ENCODE peak calls at places on chromosomes 13 and 19, in five cellular contexts. W is foreskin keratinocyte; E is fibroblast of lung; L is CD8-positive, alpha-beta T cell; O is esophagus squamous epithelium. G is an unnamed sample. For H3K4me1, the result is how much of the 10 kb centered on the place peaks cover.

GRCh38 chr19:14107581-14108461 is 9.7 kb downstream of the PRKACA start:
- DNase-seq in L (no peak), O (no peak), W (no peak), E (peak), G (no peak)

GRCh38 chr19:1725100-1726064 is 27.9 kb upstream of the ONECUT3 start:
- DNase-seq in O (no peak), L (peak), E (peak), W (no peak), G (no peak)

GRCh38 chr13:31923134-31923763 is 108.3 kb upstream of the FRY start:
- DNase-seq in O (no peak), L (no peak), W (no peak), E (no peak), G (no peak)

GRCh38 chr19:49420227-49420626 is 3.0 kb downstream of the PTH2 start:
- DNase-seq in L (no peak), E (no peak), O (no peak), W (no peak), G (no peak)

GRCh38 chr13:98783856-98784478 is 31.5 kb upstream of the SLC15A1 start:
- DNase-seq in W (no peak), L (no peak), E (no peak), O (no peak), G (no peak)

GRCh38 chr19:50460161-50460765 is 16.0 kb upstream of the EMC10 start:
- DNase-seq in W (no peak), E (peak), L (no peak), O (no peak), G (no peak)

GRCh38 chr13:42946927-42947326 is 45.1 kb downstream of the EPSTI1 start:
- DNase-seq in E (peak), W (no peak), L (no peak), O (no peak), G (no peak)

GRCh38 chr19:42349378-42350107 is 24.1 kb downstream of the MEGF8 start:
- DNase-seq in E (no peak), L (no peak), O (no peak), W (no peak), G (no peak)

GRCh38 chr13:29743229-29743786 is 107.1 kb downstream of the UBL3 start:
- DNase-seq in L (no peak), W (no peak), E (peak), O (no peak), G (no peak)

GRCh38 chr13:24203726-24204295 is 43.3 kb downstream of the SPATA13 start:
- DNase-seq in L (no peak), W (no peak), E (no peak), O (no peak), G (no peak)

DNA sequence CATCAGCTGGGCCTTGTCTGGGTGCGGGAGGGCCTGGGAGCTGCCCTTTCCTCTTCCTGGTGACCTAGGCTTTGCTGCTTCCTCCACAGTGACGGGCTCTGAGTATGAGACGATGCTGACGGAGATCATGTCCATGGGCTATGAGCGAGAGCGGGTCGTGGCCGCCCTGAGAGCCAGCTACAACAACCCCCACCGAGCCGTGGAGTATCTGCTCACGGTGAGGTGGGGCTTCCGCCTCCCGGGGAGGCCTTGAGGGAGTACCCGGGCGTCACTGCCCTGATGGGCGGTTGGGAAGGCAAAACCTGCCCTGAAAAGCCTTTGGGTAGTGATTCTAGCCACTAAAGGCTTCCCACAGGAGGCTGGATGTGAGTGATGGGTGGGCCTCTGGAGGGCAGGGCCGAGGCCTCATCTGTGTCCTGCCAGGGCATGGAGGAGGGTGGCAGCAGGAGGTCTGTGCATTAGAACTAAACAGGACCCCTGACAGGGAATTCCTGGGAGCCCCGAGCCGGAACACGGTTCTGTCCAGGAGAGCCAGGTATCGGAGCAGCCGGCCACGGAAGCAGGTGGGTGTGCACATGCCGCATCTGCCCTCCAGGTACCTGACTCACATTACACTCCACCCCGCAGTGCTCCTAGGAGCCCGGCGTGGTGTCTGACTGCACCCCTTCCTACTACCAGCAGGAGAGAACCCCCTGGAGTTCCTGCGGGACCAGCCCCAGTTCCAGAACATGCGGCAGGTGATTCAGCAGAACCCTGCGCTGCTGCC is 3.1 kb downstream of the RAD23A start:
- DNase-seq in L (no peak), O (no peak), W (no peak), E (no peak), G (no peak)
- H3K4me1 ChIP-seq in L (under half), O (under half), W (under half), E (under half), G (under half)

GRCh38 chr13:91383836-91384235 is 14.6 kb upstream of the GPC5 start:
- DNase-seq in O (no peak), E (no peak), W (no peak), L (no peak), G (no peak)

GRCh38 chr13:91384891-91385290 is 13.5 kb upstream of the GPC5 start:
- DNase-seq in O (no peak), W (no peak), L (no peak), E (no peak), G (no peak)

GRCh38 chr13:91381371-91381770 is 17.1 kb upstream of the GPC5 start:
- DNase-seq in W (no peak), O (no peak), L (no peak), E (peak), G (no peak)
- TF ChIP-seq CTCF in W (peak), O (no peak), L (no peak), E (peak), G (no peak)

DNA sequence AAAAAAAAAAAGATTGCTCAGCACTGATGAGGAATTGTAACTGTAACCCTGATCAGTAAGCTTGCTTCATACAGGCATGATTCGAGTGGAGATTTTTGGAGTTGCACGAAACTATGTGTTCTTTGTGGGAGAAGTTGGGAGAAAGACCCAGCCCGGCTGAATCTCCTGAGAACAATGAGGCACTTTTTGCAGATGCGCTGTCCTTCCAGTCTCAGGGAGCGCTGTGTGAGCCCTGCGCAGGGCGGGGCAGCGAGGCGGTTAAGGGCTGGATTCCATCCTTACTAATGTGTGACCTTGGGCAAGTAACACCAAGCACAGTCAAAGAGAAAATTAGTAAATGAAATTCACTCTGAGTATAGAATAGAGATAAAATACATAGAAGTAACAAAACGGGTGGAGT is 76.9 kb downstream of the SIPA1L3 start:
- DNase-seq in O (no peak), L (no peak), W (no peak), E (peak), G (no peak)
- H3K4me1 ChIP-seq in O (under half), L (under half), W (under half), E (under half), G (under half)

GRCh38 chr19:30310806-30311121 is 61.4 kb upstream of the ZNF536 start:
- DNase-seq in E (no peak), W (no peak), O (no peak), L (no peak), G (no peak)

GRCh38 chr19:30311911-30312310 is 60.3 kb upstream of the ZNF536 start:
- DNase-seq in E (no peak), W (no peak), L (no peak), O (no peak), G (no peak)

GRCh38 chr19:30314056-30314804 is 58.0 kb upstream of the ZNF536 start:
- DNase-seq in E (no peak), L (no peak), O (no peak), W (no peak), G (no peak)

GRCh38 chr19:30313353-30313750 is 58.8 kb upstream of the ZNF536 start:
- DNase-seq in L (no peak), W (no peak), O (no peak), E (no peak), G (no peak)

DNA sequence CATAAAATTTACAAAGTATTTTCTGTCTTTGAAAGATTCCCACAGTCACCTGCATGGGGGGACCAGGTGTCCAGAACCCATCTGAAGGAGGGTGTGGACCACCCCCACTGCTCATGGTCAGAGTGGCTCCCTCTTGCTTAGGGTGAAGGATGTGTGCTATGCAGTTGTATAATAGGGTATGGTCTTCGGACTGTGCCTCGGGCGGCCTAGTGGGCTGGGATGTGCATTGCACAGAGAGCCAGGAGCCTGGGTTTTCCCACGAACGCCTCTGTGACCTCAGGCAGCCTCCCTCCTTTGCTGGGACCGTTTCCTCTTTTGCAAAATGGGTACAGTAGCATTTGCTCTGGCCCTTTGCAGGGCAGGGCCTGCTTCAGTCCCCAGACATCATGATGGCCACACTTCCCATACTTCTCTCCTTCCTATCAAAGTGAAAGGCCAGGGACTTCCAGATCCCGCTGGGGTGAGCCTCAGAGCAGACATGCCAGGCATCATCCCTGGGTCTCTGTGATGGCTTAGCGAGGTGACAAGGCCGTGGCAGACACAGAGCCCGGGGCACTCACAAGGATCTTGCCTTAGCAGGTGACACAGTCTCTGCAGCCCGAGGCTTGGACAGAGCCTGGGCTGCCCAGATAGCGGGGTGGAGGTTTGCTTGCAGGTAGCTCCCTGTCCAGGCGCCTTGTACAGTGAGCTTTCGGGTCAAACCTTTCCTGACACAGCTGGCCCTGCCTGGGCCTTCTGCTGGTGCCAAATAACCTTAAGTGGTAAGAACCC is 59.4 kb upstream of the ZNF536 start:
- DNase-seq in O (no peak), W (no peak), L (no peak), E (no peak), G (no peak)
- TF ChIP-seq CTCF in O (no peak), W (no peak), L (no peak), E (no peak), G (no peak)

GRCh38 chr13:46668906-46669525 is 116.0 kb downstream of the LRCH1 start:
- DNase-seq in E (no peak), O (no peak), W (no peak), L (no peak), G (no peak)
- H3K4me1 ChIP-seq in E (under half), O (under half), W (under half), L (under half), G (under half)

GRCh38 chr13:94708971-94709614 is 3.3 kb downstream of the SOX21 start:
- DNase-seq in L (no peak), W (no peak), E (no peak), O (no peak), G (no peak)

GRCh38 chr13:94710081-94710809 is 2.1 kb downstream of the SOX21 start:
- DNase-seq in O (no peak), E (no peak), L (no peak), W (no peak), G (no peak)

GRCh38 chr13:94711561-94712286 is 621 bp downstream of the SOX21 start:
- DNase-seq in O (no peak), W (no peak), E (peak), L (no peak), G (no peak)

GRCh38 chr13:94712287-94712811 is at the start of gene SOX21:
- DNase-seq in E (no peak), L (no peak), O (no peak), W (no peak), G (no peak)

DNA sequence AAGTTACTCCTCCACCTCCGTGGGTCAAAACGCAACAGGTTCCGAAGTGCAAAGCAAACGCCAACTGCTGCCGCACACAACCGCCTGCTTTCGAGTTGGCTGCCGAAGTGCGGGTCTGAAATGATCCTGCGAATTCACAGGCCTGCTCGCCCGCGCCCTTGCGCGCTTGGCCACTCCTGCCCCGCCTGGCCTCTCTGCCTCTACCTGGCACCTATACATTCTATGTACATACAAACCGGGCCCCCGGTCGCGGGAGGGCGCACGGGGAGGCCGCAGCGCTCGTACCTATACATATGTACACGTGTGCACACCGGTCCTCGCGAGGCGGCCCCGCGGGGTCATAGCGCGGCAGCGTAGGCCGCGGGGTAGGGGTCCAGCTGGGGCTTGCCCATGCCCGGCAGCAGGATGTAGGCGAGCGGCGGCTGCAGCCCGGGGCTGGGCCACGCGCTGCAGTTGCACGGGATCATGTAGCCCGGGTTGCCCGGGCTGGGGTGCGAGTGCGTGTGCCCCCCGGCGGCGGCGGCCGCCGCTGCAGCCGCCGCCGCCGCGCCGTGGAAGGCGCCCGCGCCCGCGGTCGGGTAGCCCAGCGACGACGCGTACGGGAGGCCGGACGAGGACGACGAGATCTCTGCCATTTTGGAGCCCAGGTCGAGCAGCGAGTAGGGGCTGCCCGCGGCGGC is 1.3 kb downstream of the SOX21 start:
- DNase-seq in E (no peak), W (no peak), O (no peak), L (no peak), G (no peak)
- TF ChIP-seq CTCF in E (no peak), W (peak), O (no peak), L (no peak), G (no peak)

DNA sequence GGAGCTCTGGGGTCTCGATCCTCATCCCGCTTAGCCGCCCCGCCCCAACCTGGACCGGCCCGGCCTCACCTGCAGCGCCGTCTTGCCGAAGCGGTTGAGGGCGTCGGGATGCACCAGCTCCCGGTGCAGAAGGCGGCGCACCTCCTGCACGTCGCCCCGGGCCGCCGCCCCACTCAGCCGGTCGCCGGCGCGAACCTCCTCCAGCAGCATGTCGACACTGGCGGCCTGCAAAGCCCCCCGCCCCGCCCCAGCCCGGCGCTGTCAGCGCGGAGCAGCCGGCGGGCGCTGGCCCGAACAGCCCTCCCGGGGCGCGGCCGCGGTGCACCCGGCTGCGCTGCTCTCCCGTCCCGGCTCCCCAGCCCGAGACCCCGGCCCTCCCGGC is 344 bp downstream of the CDKN2D start:
- DNase-seq in O (no peak), W (no peak), E (no peak), L (peak), G (no peak)
- H3K4me1 ChIP-seq in O (under half), W (under half), E (under half), L (under half), G (under half)

GRCh38 chr13:28099396-28100148 is 804 bp downstream of the FLT3 start:
- DNase-seq in E (no peak), O (no peak), W (no peak), L (no peak), G (no peak)
- TF ChIP-seq CTCF in E (no peak), O (no peak), W (no peak), L (no peak), G (no peak)

DNA sequence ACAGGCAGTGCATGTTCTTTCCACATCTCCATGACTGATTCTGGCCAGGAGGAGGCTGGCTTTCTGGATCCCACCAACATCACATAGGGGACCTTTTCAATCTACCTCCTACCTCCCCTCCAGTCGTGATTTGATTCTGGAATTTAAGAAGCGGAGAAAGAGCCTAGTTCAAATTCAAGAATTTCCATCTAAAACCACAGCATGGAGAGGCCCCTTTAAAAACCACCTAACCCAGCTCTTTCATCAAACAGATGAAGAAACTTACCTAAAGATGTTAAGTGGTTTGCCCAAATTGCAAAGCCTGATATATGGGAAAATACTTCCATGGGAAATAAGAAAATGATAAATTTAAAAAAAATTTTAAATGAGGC is 45.6 kb downstream of the RFX2 start:
- DNase-seq in L (no peak), E (no peak), O (no peak), W (no peak), G (no peak)
- H3K4me1 ChIP-seq in L (under half), E (under half), O (half or more), W (half or more), G (half or more)

DNA sequence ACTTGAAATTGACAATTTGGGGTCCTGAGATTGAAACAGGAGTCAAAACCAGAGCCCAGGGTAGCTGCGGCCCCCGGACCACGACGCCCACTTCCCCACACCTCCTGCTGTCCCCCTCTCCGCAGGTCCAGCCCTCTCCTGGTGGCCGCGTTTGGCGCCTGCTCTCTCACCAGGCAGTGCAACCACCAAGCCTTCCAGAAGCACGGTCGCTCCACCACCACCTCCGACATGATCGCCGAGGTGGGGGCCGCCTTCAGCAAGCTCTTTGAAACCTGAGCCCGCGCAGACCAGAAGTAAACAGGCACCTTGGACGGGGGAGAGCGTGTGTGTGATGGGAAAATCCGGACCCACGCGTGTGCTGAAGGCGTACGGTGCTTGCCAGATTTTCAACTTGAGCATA is 22.9 kb downstream of the NAXD start:
- DNase-seq in O (no peak), E (no peak), L (no peak), W (no peak), G (no peak)
- TF ChIP-seq CTCF in O (no peak), E (no peak), L (no peak), W (no peak), G (no peak)

G was measured in ascending aorta.